ENCODE peak calls at places on chromosomes 12 and 14, in four cellular contexts. N is tibial artery; F is activated CD8-positive, alpha-beta memory T cell treated with anti-CD3 and anti-CD28 coated beads for 48 hours; Q is endothelial cell. J is an unnamed sample.

GRCh38 chr14:50726372-50727107 is 58.4 kb upstream of the SAV1 start:
- DNase-seq in N (no peak), F (no peak), Q (no peak), J (peak; percentile 82)

GRCh38 chr12:131348226-131349010 is 362.5 kb upstream of the SFSWAP start:
- DNase-seq in N (no peak), F (no peak), Q (no peak), J (no peak)

GRCh38 chr14:50667491-50668007 is 557 bp downstream of the SAV1 start:
- DNase-seq in N (no peak), F (peak; percentile 12), Q (no peak), J (no peak)

GRCh38 chr12:70719672-70720420 is 82.6 kb upstream of the PTPRB start:
- DNase-seq in N (peak; percentile 32), F (no peak), Q (peak; percentile 74), J (peak; percentile 54)

GRCh38 chr14:24251880-24252288 is 9.5 kb upstream of the TINF2 start:
- DNase-seq in N (no peak), F (no peak), Q (no peak), J (no peak)

GRCh38 chr12:47777741-47778558 is 4.9 kb downstream of the SLC48A1 start:
- DNase-seq in N (peak; percentile 64), F (no peak), Q (peak; percentile 47), J (no peak)

GRCh38 chr12:661720-662486 is 1.3 kb downstream of the NINJ2 start:
- DNase-seq in N (no peak), F (no peak), Q (no peak), J (no peak)

GRCh38 chr12:1720494-1720893 is 29.6 kb downstream of the ADIPOR2 start:
- DNase-seq in N (no peak), F (no peak), Q (no peak), J (no peak)

GRCh38 chr12:127257366-127257935 is 1009.5 kb upstream of the TMEM132C start:
- DNase-seq in N (no peak), F (no peak), Q (no peak), J (peak; percentile 81)

GRCh38 chr12:122166422-122167327 is 7.3 kb downstream of the IL31 start:
- DNase-seq in N (no peak), F (no peak), Q (no peak), J (no peak)

GRCh38 chr14:75861161-75861621 is 120.6 kb downstream of the TGFB3 start:
- DNase-seq in N (no peak), F (no peak), Q (no peak), J (peak; percentile 87)

GRCh38 chr12:22821985-22822384 is 197.0 kb downstream of the ETNK1 start:
- DNase-seq in N (no peak), F (no peak), Q (no peak), J (peak; percentile 0)

GRCh38 chr14:79670811-79671210 is 540.5 kb downstream of the DIO2 start:
- DNase-seq in N (no peak), F (no peak), Q (no peak), J (no peak)

GRCh38 chr14:21529515-21529914 is 3.4 kb upstream of the SALL2 start:
- DNase-seq in N (no peak), F (no peak), Q (no peak), J (no peak)

GRCh38 chr14:21415329-21415728 is 31.5 kb upstream of the SUPT16H start:
- DNase-seq in N (no peak), F (no peak), Q (no peak), J (no peak)

GRCh38 chr12:4649358-4649661 is 396 bp downstream of the NDUFA9 start:
- DNase-seq in N (no peak), F (no peak), Q (no peak), J (no peak)

GRCh38 chr12:11653215-11653753 is 3.8 kb downstream of the ETV6 start:
- DNase-seq in N (no peak), F (peak; percentile 21), Q (no peak), J (no peak)

GRCh38 chr12:47940773-47941474 is 22.5 kb upstream of the TMEM106C start:
- DNase-seq in N (peak; percentile 5), F (no peak), Q (no peak), J (no peak)